ENCODE peak calls at places on chromosomes 16 and 17, in five cellular contexts. H is uterus; Q is GM23338; W is CD8-positive, alpha-beta memory T cell; Z is suprapubic skin. O is an unnamed sample.

GRCh38 chr17:81652901-81653771 is 3.2 kb downstream of the PDE6G start:
- DNase-seq in H (no peak), Q (peak), W (no peak), Z (no peak), O (no peak)

GRCh38 chr16:67269766-67270165 is 9.6 kb upstream of the PLEKHG4 start:
- DNase-seq in H (no peak), Q (peak), W (peak), Z (no peak), O (no peak)

GRCh38 chr16:17392127-17392856 is 78.5 kb downstream of the XYLT1 start:
- DNase-seq in H (no peak), Q (no peak), W (no peak), Z (no peak), O (no peak)

GRCh38 chr16:13099822-13100221 is 198.4 kb downstream of the SHISA9 start:
- DNase-seq in H (no peak), Q (peak), W (no peak), Z (no peak), O (no peak)

GRCh38 chr17:16428098-16428882 is 12.9 kb downstream of the TRPV2 start:
- DNase-seq in H (peak), Q (peak), W (no peak), Z (no peak), O (peak)

GRCh38 chr16:20976568-20976967 is 76.0 kb downstream of the LYRM1 start:
- DNase-seq in H (no peak), Q (no peak), W (no peak), Z (no peak), O (no peak)

GRCh38 chr17:61467416-61468262 is 15.4 kb downstream of the TBX4 start:
- DNase-seq in H (peak), Q (peak), W (no peak), Z (peak), O (no peak)

GRCh38 chr17:29838961-29839360 is 91.1 kb downstream of the SSH2 start:
- DNase-seq in H (no peak), Q (peak), W (no peak), Z (no peak), O (no peak)

GRCh38 chr16:50408001-50408400 is 39.2 kb upstream of the BRD7 start:
- DNase-seq in H (no peak), Q (no peak), W (no peak), Z (no peak), O (no peak)

GRCh38 chr17:17042851-17043667 is 802 bp downstream of the MPRIP start:
- DNase-seq in H (peak), Q (peak), W (peak), Z (peak), O (no peak)

GRCh38 chr16:1688807-1689560 is 10.9 kb downstream of the JPT2 start:
- DNase-seq in H (no peak), Q (no peak), W (no peak), Z (no peak), O (no peak)

GRCh38 chr16:12170103-12171025 is 193.8 kb downstream of the SNX29 start:
- DNase-seq in H (peak), Q (no peak), W (no peak), Z (no peak), O (no peak)

GRCh38 chr16:35234679-35235078 is 1775.3 kb downstream of the TP53TG3F start:
- DNase-seq in H (no peak), Q (no peak), W (no peak), Z (no peak), O (no peak)

GRCh38 chr16:87330257-87330624 is 13.0 kb upstream of the C16orf95 start:
- DNase-seq in H (no peak), Q (no peak), W (no peak), Z (no peak), O (no peak)

GRCh38 chr16:49472598-49472997 is 99.0 kb downstream of the C16orf78 start:
- DNase-seq in H (peak), Q (peak), W (no peak), Z (peak), O (no peak)

GRCh38 chr16:88298882-88299745 is 83.6 kb upstream of the ZNF469 start:
- DNase-seq in H (no peak), Q (no peak), W (no peak), Z (no peak), O (no peak)

GRCh38 chr17:77493238-77493812 is 352.6 kb downstream of the SEC14L1 start:
- DNase-seq in H (no peak), Q (no peak), W (peak), Z (peak), O (no peak)

GRCh38 chr17:67359960-67360817 is 6.2 kb downstream of the PSMD12 start:
- DNase-seq in H (no peak), Q (peak), W (peak), Z (no peak), O (no peak)

GRCh38 chr17:78665952-78666920 is 89.0 kb upstream of the DNAH17 start:
- DNase-seq in H (no peak), Q (no peak), W (peak), Z (no peak), O (peak)

GRCh38 chr17:59521465-59522126 is 43.8 kb upstream of the DHX40 start:
- DNase-seq in H (peak), Q (peak), W (peak), Z (peak), O (peak)

GRCh38 chr17:44324092-44324570 is 492 bp downstream of the SLC25A39 start:
- DNase-seq in H (no peak), Q (no peak), W (peak), Z (no peak), O (no peak)

GRCh38 chr17:48619821-48620496 is 4.9 kb upstream of the HOXB8 start:
- DNase-seq in H (no peak), Q (peak), W (no peak), Z (no peak), O (no peak)

GRCh38 chr17:16916557-16916920 is 55.4 kb downstream of the TNFRSF13B start:
- DNase-seq in H (no peak), Q (no peak), W (no peak), Z (no peak), O (no peak)

GRCh38 chr17:82324566-82325285 is 7.3 kb upstream of the CD7 start:
- DNase-seq in H (no peak), Q (no peak), W (no peak), Z (no peak), O (no peak)

GRCh38 chr17:49106366-49107210 is 26.0 kb upstream of the B4GALNT2 start:
- DNase-seq in H (no peak), Q (peak), W (no peak), Z (no peak), O (no peak)

GRCh38 chr17:58333396-58334207 is 5.0 kb upstream of the TSPOAP1 start:
- DNase-seq in H (no peak), Q (no peak), W (no peak), Z (no peak), O (no peak)
- H3K4me3 ChIP-seq in H (no peak), Q (no peak), W (peak), Z (peak), O (peak)

GRCh38 chr17:7224110-7224509 is 4.4 kb downstream of the ACADVL start:
- DNase-seq in H (no peak), Q (no peak), W (no peak), Z (no peak), O (no peak)
- H3K27ac ChIP-seq in H (no peak), Q (no peak), W (no peak), Z (no peak), O (no peak)

DNA sequence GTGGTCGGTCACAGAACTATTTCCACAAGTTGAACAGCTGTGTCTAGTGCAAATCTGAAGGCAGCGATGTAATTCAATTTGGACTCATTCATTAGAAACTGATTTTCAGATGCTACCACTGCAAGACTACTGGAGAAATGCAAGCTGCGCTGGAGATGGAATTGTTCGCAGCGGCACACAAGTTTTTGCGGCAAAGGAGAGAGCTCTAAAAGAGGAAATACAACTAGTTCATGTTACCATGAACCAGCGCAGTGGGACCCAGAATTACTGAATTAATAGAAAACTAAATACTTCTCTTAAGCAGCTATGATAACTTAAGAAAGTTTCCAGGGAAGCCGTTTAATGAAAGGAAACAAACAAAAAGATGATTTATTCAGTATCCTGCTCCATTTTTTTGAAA is 1.9 kb downstream of the CREBBP start:
- DNase-seq in H (no peak), Q (no peak), W (no peak), Z (no peak), O (no peak)
- H3K4me3 ChIP-seq in H (peak), Q (peak), W (peak), Z (peak), O (peak)

GRCh38 chr16:85709766-85710423 is 21.1 kb upstream of the GINS2 start:
- DNase-seq in H (no peak), Q (no peak), W (no peak), Z (no peak), O (no peak)
- H3K27ac ChIP-seq in H (no peak), Q (no peak), W (no peak), Z (no peak), O (no peak)

GRCh38 chr17:50443492-50444051 is 17.6 kb downstream of the ACSF2 start:
- DNase-seq in H (no peak), Q (no peak), W (no peak), Z (no peak), O (no peak)

GRCh38 chr17:50444841-50445715 is 19.1 kb downstream of the ACSF2 start:
- DNase-seq in H (no peak), Q (no peak), W (no peak), Z (no peak), O (no peak)

GRCh38 chr17:50447870-50448573 is 20.7 kb downstream of the CHAD start:
- DNase-seq in H (no peak), Q (no peak), W (no peak), Z (no peak), O (no peak)

GRCh38 chr17:50440838-50441829 is 15.1 kb downstream of the ACSF2 start:
- DNase-seq in H (no peak), Q (no peak), W (no peak), Z (no peak), O (no peak)

GRCh38 chr17:50445730-50446305 is 19.8 kb downstream of the ACSF2 start:
- DNase-seq in H (no peak), Q (no peak), W (no peak), Z (no peak), O (no peak)
- H3K4me3 ChIP-seq in H (no peak), Q (no peak), W (no peak), Z (no peak), O (no peak)

GRCh38 chr16:57600952-57601580 is 27.4 kb upstream of the ADGRG1 start:
- DNase-seq in H (no peak), Q (no peak), W (no peak), Z (no peak), O (no peak)
- H3K27ac ChIP-seq in H (no peak), Q (peak), W (peak), Z (peak), O (no peak)

DNA sequence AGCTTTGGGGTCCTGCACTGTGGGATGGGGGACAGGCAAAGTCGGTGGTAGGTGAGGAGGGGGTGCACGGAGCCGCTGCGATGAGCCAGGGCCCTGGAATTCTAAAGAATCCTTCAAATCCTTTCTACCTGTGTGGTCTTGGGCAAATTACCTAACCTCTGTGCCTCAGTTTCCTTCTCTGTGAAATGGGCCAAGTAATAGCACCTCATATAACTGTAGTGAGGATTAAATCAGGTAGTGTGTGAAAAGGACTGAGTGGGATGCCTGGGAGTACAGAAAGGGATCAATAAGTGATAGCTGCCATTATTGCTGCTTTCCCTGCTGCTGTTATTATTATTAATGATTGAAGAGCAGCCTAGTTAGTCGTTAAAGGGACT is 929 bp downstream of the SCNN1G start:
- DNase-seq in H (no peak), Q (no peak), W (no peak), Z (no peak), O (no peak)
- H3K4me3 ChIP-seq in H (no peak), Q (peak), W (no peak), Z (peak), O (no peak)